ENCODE peak calls at places on chromosomes 4 and X, in five cellular contexts. M is mucosa of descending colon, O is mammary epithelial cell, E is Calu3, K is lower lobe of right lung. S is an unnamed sample.

GRCh38 chr4:116478343-116478742 is 607.0 kb downstream of the TRAM1L1 start:
- DNase-seq in M (no peak), O (no peak), E (no peak), K (no peak), S (no peak)

GRCh38 chr4:129583868-129584267 is 487.9 kb downstream of the C4orf33 start:
- DNase-seq in M (no peak), O (no peak), E (no peak), K (no peak), S (no peak)

GRCh38 chr4:26288308-26288982 is 32.4 kb upstream of the RBPJ start:
- DNase-seq in M (no peak), O (no peak), E (peak), K (peak), S (no peak)

GRCh38 chr4:53205970-53206369 is 159.9 kb downstream of the SCFD2 start:
- DNase-seq in M (no peak), O (no peak), E (no peak), K (no peak), S (no peak)

GRCh38 chr4:86497980-86498379 is 96.1 kb upstream of the PTPN13 start:
- DNase-seq in M (no peak), O (no peak), E (no peak), K (no peak), S (no peak)

GRCh38 chrX:44536198-44536597 is 6.5 kb downstream of the FUNDC1 start:
- DNase-seq in M (no peak), O (no peak), E (no peak), K (no peak), S (no peak)

GRCh38 chr4:166902941-166903340 is 331.4 kb downstream of the SPOCK3 start:
- DNase-seq in M (no peak), O (no peak), E (no peak), K (no peak), S (no peak)

GRCh38 chr4:151417164-151417571 is 8.2 kb downstream of the FHIP1A start:
- DNase-seq in M (no peak), O (peak), E (no peak), K (no peak), S (no peak)

GRCh38 chr4:7134737-7135388 is 57.5 kb upstream of the SORCS2 start:
- DNase-seq in M (peak), O (peak), E (no peak), K (no peak), S (peak)

GRCh38 chr4:106034751-106035150 is 139.5 kb downstream of the NPNT start:
- DNase-seq in M (no peak), O (no peak), E (no peak), K (no peak), S (no peak)

GRCh38 chr4:167868163-167868562 is 224.2 kb upstream of the ANXA10 start:
- DNase-seq in M (no peak), O (no peak), E (no peak), K (no peak), S (no peak)

GRCh38 chr4:119643306-119644042 is 14.9 kb upstream of the PDE5A start:
- DNase-seq in M (no peak), O (no peak), E (no peak), K (no peak), S (no peak)

GRCh38 chr4:133147922-133148689 is 988 bp upstream of the PCDH10 start:
- DNase-seq in M (no peak), O (no peak), E (no peak), K (no peak), S (peak)

GRCh38 chr4:117327491-117327890 is 242.1 kb upstream of the TRAM1L1 start:
- DNase-seq in M (no peak), O (peak), E (no peak), K (no peak), S (no peak)

GRCh38 chr4:125010776-125011503 is 298.4 kb upstream of the ANKRD50 start:
- DNase-seq in M (no peak), O (peak), E (no peak), K (no peak), S (no peak)

GRCh38 chrX:130111935-130112221 is 1.6 kb upstream of the ELF4 start:
- DNase-seq in M (no peak), O (no peak), E (no peak), K (no peak), S (no peak)

GRCh38 chr4:71356924-71357663 is 18.3 kb downstream of the SLC4A4 start:
- DNase-seq in M (no peak), O (no peak), E (no peak), K (no peak), S (no peak)

GRCh38 chr4:71360844-71361243 is 22.0 kb downstream of the SLC4A4 start:
- DNase-seq in M (peak), O (no peak), E (no peak), K (no peak), S (no peak)

GRCh38 chr4:71355971-71356370 is 17.2 kb downstream of the SLC4A4 start:
- DNase-seq in M (no peak), O (no peak), E (no peak), K (no peak), S (no peak)

DNA sequence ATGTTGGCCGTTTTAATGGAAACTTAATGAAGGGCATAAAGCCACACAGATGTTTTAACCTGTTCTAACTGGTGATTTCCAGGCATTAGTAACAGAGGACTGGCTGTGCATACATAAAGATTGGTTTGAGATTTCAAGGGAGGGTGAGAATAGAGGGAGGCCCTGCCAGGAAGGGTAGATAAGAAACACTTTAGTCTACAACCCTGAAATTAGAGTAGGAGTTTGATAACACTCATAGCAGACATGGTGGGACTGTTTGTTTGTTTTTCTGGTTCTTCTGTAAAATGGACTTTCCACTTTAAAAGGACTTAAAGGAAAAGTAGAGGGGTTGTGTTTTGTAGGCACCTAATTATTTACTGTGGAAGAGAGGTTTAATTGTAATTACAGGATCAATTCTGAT is 16.2 kb downstream of the SLC4A4 start:
- DNase-seq in M (no peak), O (no peak), E (no peak), K (no peak), S (no peak)
- TF ChIP-seq CTCF in M (no peak), O (no peak), E (no peak), K (no peak), S (no peak)

DNA sequence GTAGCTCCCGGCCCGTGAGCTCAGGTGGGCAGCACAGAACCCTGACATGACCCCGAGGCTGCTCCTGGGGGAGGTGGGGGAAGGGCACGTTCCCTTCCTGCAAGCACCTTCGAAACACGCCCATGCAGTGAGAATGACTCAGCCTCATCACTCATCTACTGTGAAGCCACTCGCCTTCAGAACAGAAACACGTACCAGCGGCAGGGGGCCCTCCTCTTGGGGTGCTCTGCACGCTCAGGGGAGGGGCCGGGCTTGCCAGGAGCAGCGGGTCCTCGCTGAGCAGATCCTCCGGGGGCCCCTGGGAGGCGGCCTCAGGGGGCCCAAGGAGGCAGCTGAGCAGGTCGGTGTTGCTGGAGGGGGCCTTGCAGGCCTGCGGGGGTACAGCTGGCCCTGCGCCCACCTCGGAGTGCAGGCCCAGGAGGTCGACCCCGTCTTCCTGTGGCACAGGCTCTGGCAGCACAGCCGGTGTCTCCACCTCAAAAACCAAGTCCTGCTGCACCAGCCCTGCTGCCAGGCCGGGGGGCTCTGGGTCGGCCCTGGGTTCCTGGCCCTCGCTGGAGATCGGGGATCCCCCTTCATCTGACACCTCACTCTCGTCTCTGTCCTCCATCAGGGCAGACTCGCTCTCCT is 40.9 kb upstream of the CPLX1 start:
- DNase-seq in M (no peak), O (peak), E (no peak), K (no peak), S (no peak)
- TF ChIP-seq CTCF in M (no peak), O (no peak), E (no peak), K (no peak), S (no peak)

GRCh38 chrX:76127341-76127740 is 45.5 kb upstream of the PBDC1 start:
- DNase-seq in M (peak), O (no peak), E (no peak), K (no peak), S (no peak)
- TF ChIP-seq CTCF in M (no peak), O (peak), E (no peak), K (peak), S (no peak)

GRCh38 chr4:177051473-177052060 is 258.1 kb upstream of the NEIL3 start:
- DNase-seq in M (peak), O (peak), E (peak), K (no peak), S (no peak)
- TF ChIP-seq CTCF in M (no peak), O (peak), E (no peak), K (peak), S (peak)

DNA sequence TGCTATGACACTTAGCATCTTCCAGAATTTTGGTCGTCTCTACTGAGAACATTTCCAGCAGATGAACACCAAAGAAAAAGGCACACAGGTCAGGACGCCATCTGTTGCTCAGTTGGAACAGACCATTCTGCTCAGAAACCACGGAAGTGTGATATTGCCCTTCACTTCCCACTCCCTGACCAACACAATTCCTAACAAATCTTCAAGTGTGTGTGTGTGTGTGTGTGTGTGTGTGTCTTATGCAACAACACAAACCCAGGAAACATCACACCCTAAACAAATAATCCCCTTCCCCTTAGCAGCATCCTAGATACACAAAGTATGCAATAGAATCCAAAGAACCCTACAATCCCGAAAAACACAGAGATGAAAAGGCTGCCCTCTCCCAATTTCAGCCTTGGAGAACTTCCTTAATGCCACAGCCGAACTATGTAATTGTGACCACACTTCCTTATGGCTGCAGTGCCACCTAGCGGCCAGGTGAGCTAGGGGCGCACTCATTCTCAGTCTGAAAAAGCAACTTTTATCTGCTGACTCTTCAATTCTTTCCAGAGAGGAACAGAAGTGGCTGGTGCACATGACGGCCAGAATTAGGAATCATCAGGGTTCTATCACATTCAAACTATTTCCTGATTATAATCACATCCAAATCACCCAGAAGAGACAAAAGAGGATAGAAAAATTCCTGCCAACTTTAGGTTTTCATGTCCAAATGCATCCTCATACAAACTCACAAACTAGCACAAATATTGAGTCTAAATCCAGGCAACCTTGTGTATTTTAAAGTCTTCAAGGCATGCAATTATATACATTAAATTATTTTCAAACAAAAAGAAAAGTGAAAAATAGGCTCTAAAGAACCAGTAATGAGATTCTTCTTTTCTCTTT is 165.0 kb downstream of the DHX15 start:
- DNase-seq in M (peak), O (peak), E (peak), K (peak), S (peak)
- TF ChIP-seq CTCF in M (peak), O (peak), E (peak), K (peak), S (peak)

GRCh38 chr4:107380836-107381438 is 339.1 kb downstream of the PAPSS1 start:
- DNase-seq in M (no peak), O (no peak), E (no peak), K (no peak), S (no peak)
- TF ChIP-seq CTCF in M (no peak), O (no peak), E (no peak), K (no peak), S (no peak)

GRCh38 chrX:40176979-40177430 is 79.2 kb upstream of the BCOR start:
- DNase-seq in M (peak), O (no peak), E (no peak), K (peak), S (no peak)
- TF ChIP-seq CTCF in M (no peak), O (no peak), E (no peak), K (no peak), S (no peak)

GRCh38 chrX:123477673-123478072 is 255.2 kb downstream of the THOC2 start:
- DNase-seq in M (no peak), O (no peak), E (no peak), K (no peak), S (no peak)

GRCh38 chrX:123487674-123488073 is 245.2 kb downstream of the THOC2 start:
- DNase-seq in M (no peak), O (no peak), E (no peak), K (no peak), S (no peak)

GRCh38 chrX:123487226-123487625 is 245.6 kb downstream of the THOC2 start:
- DNase-seq in M (no peak), O (no peak), E (no peak), K (no peak), S (no peak)

GRCh38 chrX:123476636-123477219 is 256.1 kb downstream of the THOC2 start:
- DNase-seq in M (no peak), O (no peak), E (no peak), K (no peak), S (no peak)

DNA sequence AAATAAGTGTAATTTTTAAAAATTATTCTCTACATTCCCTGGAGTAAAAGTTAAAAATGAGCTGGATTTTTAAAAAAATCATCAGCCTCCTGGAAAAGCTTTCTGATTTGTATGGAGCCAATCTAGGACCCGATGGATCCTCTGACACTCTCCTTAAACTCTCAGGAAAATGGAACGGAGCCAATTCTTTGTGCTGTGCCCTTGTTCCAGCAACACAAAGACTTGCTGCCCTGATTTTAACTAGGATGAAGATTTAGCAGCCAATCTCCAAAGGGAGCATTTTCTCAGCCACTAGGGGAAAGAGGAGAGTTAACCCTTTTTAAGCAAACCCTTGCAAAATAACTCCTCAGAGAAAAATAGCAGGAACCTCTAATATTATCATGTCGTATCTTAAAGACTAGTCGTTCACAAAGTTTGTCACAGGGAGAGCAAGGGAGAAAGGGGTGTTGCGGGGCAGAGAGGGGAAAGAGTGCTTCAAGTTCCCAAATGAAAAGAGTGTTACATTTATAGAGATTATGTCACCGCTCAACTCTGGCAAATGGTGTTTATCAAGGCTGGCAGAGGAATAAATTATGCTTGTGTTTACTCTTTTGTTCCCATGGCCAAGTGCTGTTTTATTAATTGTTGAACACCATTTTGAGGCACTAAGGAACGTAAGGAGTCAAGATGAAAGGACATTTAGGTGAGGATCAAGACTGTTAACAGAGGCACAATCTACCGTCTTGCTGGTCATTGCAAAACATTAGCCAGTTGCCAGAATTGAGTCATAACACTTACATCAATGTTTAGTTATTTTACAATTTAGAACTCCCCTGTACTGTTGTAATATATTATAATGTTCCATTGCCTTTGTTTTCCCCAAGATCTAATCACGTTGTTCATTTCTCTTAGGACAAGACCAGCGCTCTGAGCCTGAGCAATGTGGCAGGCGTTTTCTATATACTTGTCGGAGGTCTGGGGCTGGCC is 250.7 kb downstream of the THOC2 start:
- DNase-seq in M (no peak), O (no peak), E (no peak), K (no peak), S (no peak)
- TF ChIP-seq CTCF in M (no peak), O (no peak), E (no peak), K (no peak), S (no peak)

DNA sequence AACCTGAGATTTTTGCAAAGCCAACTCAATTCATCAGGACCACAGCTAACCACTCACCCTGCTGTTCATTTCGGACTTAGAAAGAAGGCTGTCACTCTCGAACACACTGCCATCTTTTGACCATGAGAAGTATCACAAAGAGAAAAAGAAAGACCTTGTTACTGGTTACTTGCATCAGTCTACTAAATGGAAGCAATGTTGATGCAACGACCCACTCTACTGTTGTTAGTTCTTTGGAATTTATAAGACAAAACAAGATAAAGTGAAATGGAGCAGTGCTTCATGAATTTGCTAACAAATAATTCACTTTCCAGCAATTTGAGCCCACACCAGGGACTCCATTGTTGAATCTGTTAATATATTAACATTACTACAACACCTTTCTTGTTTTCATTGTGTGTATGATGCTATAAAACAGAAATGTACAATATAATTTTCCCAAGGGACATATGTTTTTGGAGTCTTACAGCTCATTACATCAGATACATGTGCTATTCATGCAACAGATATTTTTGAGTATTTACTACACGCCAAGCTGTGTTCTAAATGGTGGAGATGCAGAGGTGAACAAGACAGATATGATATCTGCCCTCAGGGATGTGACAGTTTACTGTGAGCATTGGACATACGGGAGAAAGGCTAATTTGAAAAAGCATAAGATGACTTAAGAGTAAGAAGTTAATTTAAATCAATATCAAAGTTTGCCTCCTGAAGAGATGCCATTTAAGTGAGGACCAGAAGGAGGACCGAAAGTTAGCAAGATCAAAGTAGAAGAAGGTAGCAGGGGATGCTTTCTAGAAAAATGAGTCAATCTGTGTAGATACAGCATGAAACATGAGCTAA is 87.2 kb downstream of the AREG start:
- DNase-seq in M (peak), O (peak), E (peak), K (no peak), S (no peak)
- TF ChIP-seq CTCF in M (peak), O (peak), E (peak), K (peak), S (peak)

GRCh38 chr4:2712261-2712842 is 43.8 kb downstream of the TNIP2 start:
- DNase-seq in M (no peak), O (no peak), E (no peak), K (no peak), S (no peak)
- TF ChIP-seq CTCF in M (no peak), O (no peak), E (no peak), K (no peak), S (peak)